ENCODE peak calls at places on chromosome 18, in nine cellular contexts. R is CD4-positive, alpha-beta memory T cell; C is keratinocyte; O is WERI-Rb-1; T is mesendoderm; X is tibial artery; V is A549; U is left ventricle myocardium inferior; E is SK-N-MC. K is an unnamed sample.
A peak's percentile ranks its signal among the peaks of the same experiment; 100 is the strongest.

GRCh38 chr18:7950380-7951143 is 383.4 kb downstream of the PTPRM start:
- DNase-seq in R (peak; percentile 64), C (peak; percentile 57), O (no peak), T (peak; percentile 19), X (no peak), V (peak; percentile 66), U (no peak), E (no peak), K (peak; percentile 79)

GRCh38 chr18:34738173-34738894 is 28.2 kb downstream of the DTNA start:
- DNase-seq in R (no peak), C (peak; percentile 7), O (no peak), T (peak; percentile 73), X (no peak), V (no peak), U (peak; percentile 22), E (no peak), K (peak; percentile 6)

GRCh38 chr18:48227206-48227605 is 182.0 kb downstream of the ZBTB7C start:
- DNase-seq in R (no peak), C (no peak), O (no peak), T (no peak), X (no peak), V (no peak), U (no peak), E (no peak), K (peak; percentile 39)

GRCh38 chr18:21704603-21705364 is at the start of gene ABHD3:
- DNase-seq in R (peak; percentile 93), C (no peak), O (peak; percentile 87), T (peak; percentile 94), X (peak; percentile 97), V (peak; percentile 61), U (peak; percentile 95), E (no peak), K (peak; percentile 66)

GRCh38 chr18:43158381-43158780 is 42.9 kb upstream of the RIT2 start:
- DNase-seq in R (no peak), C (no peak), O (no peak), T (no peak), X (no peak), V (no peak), U (no peak), E (no peak), K (no peak)

GRCh38 chr18:22424564-22424963 is 6.8 kb upstream of the CTAGE1 start:
- DNase-seq in R (no peak), C (no peak), O (no peak), T (no peak), X (no peak), V (no peak), U (no peak), E (no peak), K (no peak)

GRCh38 chr18:10336749-10337148 is 117.7 kb upstream of the APCDD1 start:
- DNase-seq in R (no peak), C (no peak), O (no peak), T (no peak), X (no peak), V (no peak), U (no peak), E (no peak), K (no peak)

GRCh38 chr18:28735731-28736130 is 558.8 kb upstream of the CDH2 start:
- DNase-seq in R (no peak), C (no peak), O (no peak), T (peak; percentile 46), X (no peak), V (no peak), U (no peak), E (peak; percentile 5), K (peak; percentile 27)

GRCh38 chr18:48321121-48321520 is 88.1 kb downstream of the ZBTB7C start:
- DNase-seq in R (no peak), C (no peak), O (no peak), T (no peak), X (no peak), V (no peak), U (no peak), E (no peak), K (no peak)

GRCh38 chr18:62914868-62915267 is 199.5 kb downstream of the PHLPP1 start:
- DNase-seq in R (no peak), C (no peak), O (no peak), T (no peak), X (no peak), V (no peak), U (no peak), E (no peak), K (no peak)

GRCh38 chr18:60693426-60693825 is 320.9 kb upstream of the MC4R start:
- DNase-seq in R (no peak), C (peak; percentile 54), O (no peak), T (no peak), X (no peak), V (no peak), U (no peak), E (no peak), K (peak; percentile 69)

GRCh38 chr18:905307-905947 is 756 bp downstream of the ADCYAP1 start:
- DNase-seq in R (no peak), C (no peak), O (peak; percentile 32), T (peak; percentile 14), X (no peak), V (no peak), U (no peak), E (no peak), K (no peak)

GRCh38 chr18:63148449-63149199 is 170.9 kb downstream of the BCL2 start:
- DNase-seq in R (no peak), C (no peak), O (no peak), T (no peak), X (peak; percentile 80), V (no peak), U (no peak), E (no peak), K (no peak)

GRCh38 chr18:57705861-57706590 is 84.4 kb upstream of the NARS1 start:
- DNase-seq in R (no peak), C (no peak), O (no peak), T (no peak), X (no peak), V (no peak), U (no peak), E (no peak), K (no peak)

GRCh38 chr18:57715073-57715472 is 88.0 kb downstream of the ATP8B1 start:
- DNase-seq in R (no peak), C (no peak), O (no peak), T (no peak), X (no peak), V (no peak), U (no peak), E (no peak), K (no peak)

GRCh38 chr18:57708288-57708687 is 86.7 kb upstream of the NARS1 start:
- DNase-seq in R (no peak), C (no peak), O (no peak), T (no peak), X (no peak), V (no peak), U (no peak), E (no peak), K (no peak)

GRCh38 chr18:57709335-57709734 is 87.7 kb upstream of the NARS1 start:
- DNase-seq in R (no peak), C (no peak), O (no peak), T (no peak), X (no peak), V (no peak), U (no peak), E (no peak), K (no peak)

GRCh38 chr18:57710226-57710625 is 88.6 kb upstream of the NARS1 start:
- DNase-seq in R (no peak), C (no peak), O (no peak), T (no peak), X (no peak), V (no peak), U (no peak), E (no peak), K (no peak)
- H3K27ac ChIP-seq in R (no peak overlapping the region), C (no peak overlapping the region), O (no peak overlapping the region), T (no peak overlapping the region), X (peak overlapping the region; percentile 12), V (no peak overlapping the region), U (no peak overlapping the region), E (no peak overlapping the region), K (no peak overlapping the region)

DNA sequence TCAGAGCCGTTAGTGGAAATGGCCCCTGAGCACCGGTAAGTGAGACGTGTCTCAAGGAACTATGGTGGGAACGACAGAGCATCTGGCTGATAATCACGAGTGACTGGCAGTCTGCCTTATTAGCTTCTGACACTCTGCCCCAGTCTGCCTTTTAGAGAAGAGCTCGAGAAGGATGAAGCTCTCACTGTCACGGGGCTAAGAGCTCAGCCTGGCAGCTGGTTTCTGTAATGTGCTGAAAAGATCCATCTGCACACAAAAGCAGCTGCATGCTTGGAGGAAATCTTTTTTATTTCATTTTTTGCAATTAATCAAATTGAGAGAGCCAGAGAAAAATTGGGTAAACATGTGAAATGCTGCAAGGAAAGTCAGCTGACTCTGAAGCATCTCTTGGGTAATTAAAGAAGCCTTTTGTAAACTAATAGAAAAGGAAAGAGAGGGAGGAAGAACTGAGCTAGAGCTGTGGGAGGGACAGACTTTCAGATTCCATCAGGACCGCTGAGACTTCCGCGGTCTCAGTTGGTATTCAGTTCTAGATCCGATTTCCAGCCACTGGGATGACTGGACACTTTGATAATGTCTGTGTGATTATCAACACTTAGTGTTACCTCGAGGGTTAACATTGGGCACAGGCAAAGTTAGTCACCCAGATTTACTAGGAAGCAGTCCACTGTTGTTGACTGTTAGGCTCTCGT is 24.4 kb downstream of the MBP start:
- DNase-seq in R (peak; percentile 67), C (no peak), O (peak; percentile 70), T (no peak), X (peak; percentile 82), V (no peak), U (no peak), E (no peak), K (no peak)
- H3K27ac ChIP-seq in R (peak overlapping the region; percentile 67), C (no peak overlapping the region), O (peak overlapping the region; percentile 14), T (no peak overlapping the region), X (peak overlapping the region; percentile 56), V (peak overlapping the region; percentile 64), U (peak overlapping the region; percentile 86), E (no peak overlapping the region), K (no peak overlapping the region)

GRCh38 chr18:2572892-2573291 is 1.5 kb downstream of the NDC80 start:
- DNase-seq in R (no peak), C (no peak), O (no peak), T (no peak), X (no peak), V (no peak), U (no peak), E (no peak), K (no peak)

GRCh38 chr18:2571200-2572143 is at the start of the genes METTL4 and NDC80:
- DNase-seq in R (peak; percentile 84), C (peak; percentile 9), O (peak; percentile 87), T (peak; percentile 97), X (peak; percentile 88), V (peak; percentile 38), U (peak; percentile 84), E (peak; percentile 40), K (peak; percentile 50)

GRCh38 chr18:2570772-2571199 is 519 bp downstream of the METTL4 start:
- DNase-seq in R (peak; percentile 78), C (no peak), O (peak; percentile 77), T (peak; percentile 82), X (peak; percentile 84), V (peak; percentile 64), U (peak; percentile 63), E (no peak), K (no peak)

GRCh38 chr18:2572144-2572682 is 856 bp downstream of the NDC80 start:
- DNase-seq in R (no peak), C (no peak), O (no peak), T (peak; percentile 5), X (no peak), V (no peak), U (no peak), E (no peak), K (no peak)

GRCh38 chr18:2573408-2573807 is 2.1 kb downstream of the NDC80 start:
- DNase-seq in R (no peak), C (no peak), O (no peak), T (no peak), X (no peak), V (no peak), U (no peak), E (no peak), K (no peak)
- H3K27ac ChIP-seq in R (peak overlapping the region; percentile 99), C (no peak overlapping the region), O (no peak overlapping the region), T (no peak overlapping the region), X (no peak overlapping the region), V (peak overlapping the region; percentile 28), U (no peak overlapping the region), E (no peak overlapping the region), K (no peak overlapping the region)

GRCh38 chr18:31099490-31100230 is 2.6 kb downstream of the DSC2 start:
- DNase-seq in R (no peak), C (no peak), O (no peak), T (peak; percentile 2), X (no peak), V (no peak), U (no peak), E (no peak), K (no peak)
- H3K27ac ChIP-seq in R (no peak overlapping the region), C (peak overlapping the region; percentile 90), O (no peak overlapping the region), T (no peak overlapping the region), X (no peak overlapping the region), V (no peak overlapping the region), U (peak overlapping the region; percentile 92), E (no peak overlapping the region), K (peak overlapping the region; percentile 96)